ENCODE peak calls at places on chromosomes 6 and 20, in six cellular contexts. Y, W, U, O, E and D are unnamed samples.

GRCh38 chr20:25310268-25310920 is 62.5 kb downstream of the PYGB start:
- ATAC-seq in Y (peak; percentile 96), W (peak; percentile 97), U (peak; percentile 87), O (peak; percentile 98), E (peak; percentile 91), D (peak; percentile 87)

GRCh38 chr6:166969390-166970002 is 13.1 kb upstream of the RNASET2 start:
- ATAC-seq in Y (no peak), W (no peak), U (no peak), O (no peak), E (no peak), D (no peak)

GRCh38 chr6:38725414-38726183 is 10.5 kb downstream of the DNAH8 start:
- ATAC-seq in Y (no peak), W (peak; percentile 71), U (no peak), O (no peak), E (no peak), D (no peak)

GRCh38 chr6:168054663-168055560 is 24.1 kb downstream of the FRMD1 start:
- ATAC-seq in Y (no peak), W (no peak), U (no peak), O (no peak), E (no peak), D (no peak)

GRCh38 chr6:66861007-66861541 is 1154.0 kb upstream of the EYS start:
- ATAC-seq in Y (no peak), W (no peak), U (no peak), O (no peak), E (no peak), D (no peak)

GRCh38 chr6:111871207-111871606 is 2.0 kb downstream of the FYN start:
- ATAC-seq in Y (no peak), W (peak; percentile 29), U (no peak), O (no peak), E (no peak), D (no peak)

GRCh38 chr6:45507156-45507555 is 129.4 kb upstream of the SUPT3H start:
- ATAC-seq in Y (no peak), W (no peak), U (no peak), O (no peak), E (no peak), D (no peak)

GRCh38 chr6:7246401-7247178 is 66.4 kb downstream of the SSR1 start:
- ATAC-seq in Y (no peak), W (no peak), U (no peak), O (no peak), E (no peak), D (no peak)

GRCh38 chr6:10478187-10479040 is 42.7 kb upstream of the GCNT2 start:
- ATAC-seq in Y (peak; percentile 67), W (peak; percentile 87), U (peak; percentile 76), O (peak; percentile 88), E (peak; percentile 50), D (no peak)

GRCh38 chr6:152391179-152391880 is 245.8 kb downstream of the SYNE1 start:
- ATAC-seq in Y (no peak), W (no peak), U (no peak), O (no peak), E (no peak), D (no peak)

GRCh38 chr6:144460224-144461095 is 175.3 kb downstream of the UTRN start:
- ATAC-seq in Y (peak; percentile 40), W (peak; percentile 91), U (no peak), O (no peak), E (no peak), D (no peak)

GRCh38 chr6:13868236-13868635 is 53.9 kb upstream of the MCUR1 start:
- ATAC-seq in Y (no peak), W (no peak), U (no peak), O (no peak), E (no peak), D (no peak)

GRCh38 chr6:53250761-53251672 is 97.7 kb downstream of the ELOVL5 start:
- ATAC-seq in Y (no peak), W (no peak), U (no peak), O (no peak), E (no peak), D (no peak)

GRCh38 chr20:5127204-5127858 is 523 bp downstream of the CDS2 start:
- ATAC-seq in Y (peak; percentile 63), W (peak; percentile 73), U (peak; percentile 63), O (peak; percentile 53), E (peak; percentile 27), D (no peak)

GRCh38 chr6:99608886-99609482 is 2.4 kb downstream of the PRDM13 start:
- ATAC-seq in Y (no peak), W (no peak), U (no peak), O (no peak), E (no peak), D (no peak)

GRCh38 chr6:9159051-9159450 is 723.7 kb upstream of the SLC35B3 start:
- ATAC-seq in Y (no peak), W (no peak), U (no peak), O (no peak), E (no peak), D (no peak)

GRCh38 chr6:168081858-168082546 is 3.0 kb upstream of the FRMD1 start:
- ATAC-seq in Y (no peak), W (no peak), U (no peak), O (no peak), E (no peak), D (no peak)

GRCh38 chr6:11828185-11828897 is 49.7 kb upstream of the ADTRP start:
- ATAC-seq in Y (no peak), W (peak; percentile 31), U (no peak), O (no peak), E (no peak), D (no peak)

GRCh38 chr20:63522091-63522868 is 1.7 kb downstream of the PPDPF start:
- ATAC-seq in Y (no peak), W (no peak), U (no peak), O (no peak), E (no peak), D (no peak)

GRCh38 chr20:5430670-5431069 is 113.9 kb upstream of the PROKR2 start:
- ATAC-seq in Y (no peak), W (no peak), U (no peak), O (no peak), E (no peak), D (no peak)

GRCh38 chr6:148846778-148847761 is 100.2 kb downstream of the UST start:
- ATAC-seq in Y (no peak), W (peak; percentile 63), U (no peak), O (no peak), E (peak; percentile 38), D (peak; percentile 69)

GRCh38 chr20:34260208-34260942 is 19.2 kb downstream of the ASIP start:
- ATAC-seq in Y (no peak), W (no peak), U (peak; percentile 14), O (no peak), E (no peak), D (no peak)

DNA sequence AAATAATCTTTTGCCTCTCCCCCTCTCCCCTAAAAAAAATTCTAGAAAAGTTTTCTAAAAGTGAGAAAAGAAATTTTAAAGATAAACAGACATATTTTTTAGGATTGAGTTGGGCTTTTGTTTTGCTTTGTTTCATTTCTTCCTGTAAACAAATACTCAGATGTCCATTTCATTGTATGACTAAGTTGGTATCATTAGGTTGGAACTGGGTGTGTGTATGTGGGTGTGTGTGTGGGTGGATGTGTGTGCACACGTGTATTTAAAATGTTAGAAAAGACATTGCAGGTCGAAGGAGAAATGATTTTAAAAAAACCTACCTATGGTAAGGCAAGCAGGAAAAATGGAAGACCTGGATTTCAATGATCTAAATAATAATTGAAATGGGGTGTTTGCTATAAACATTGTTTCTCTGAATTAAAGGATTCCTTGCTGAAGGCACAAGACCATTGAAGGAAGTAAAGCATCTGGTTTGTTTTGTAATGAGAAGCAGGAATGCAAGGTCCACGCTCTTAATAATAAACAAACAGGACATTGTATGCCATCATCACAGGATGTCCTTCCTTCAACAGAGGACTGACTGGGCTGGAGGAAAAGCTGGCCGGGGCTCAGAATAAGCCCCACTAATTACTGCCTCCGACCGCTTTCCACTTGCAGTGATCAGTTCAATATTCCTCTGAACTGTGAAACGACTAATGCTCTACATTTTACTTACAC is 1.0 kb upstream of the PRDM1 start:
- ATAC-seq in Y (peak; percentile 51), W (no peak), U (peak; percentile 16), O (no peak), E (no peak), D (no peak)
- TF ChIP-seq CTCF in Y (no peak), W (no peak), U (no peak), O (no peak), E (no peak), D (no peak)

GRCh38 chr20:9838378-9839295 is at the start of gene PAK5:
- ATAC-seq in Y (peak; percentile 96), W (no peak), U (peak; percentile 93), O (no peak), E (peak; percentile 57), D (no peak)
- TF ChIP-seq EP300 in Y (no peak), W (no peak), U (no peak), O (no peak), E (no peak), D (no peak)

GRCh38 chr6:134637847-134638438 is 312.0 kb downstream of the ALDH8A1 start:
- ATAC-seq in Y (no peak), W (no peak), U (no peak), O (no peak), E (no peak), D (no peak)

GRCh38 chr6:134640975-134641429 is 308.9 kb downstream of the ALDH8A1 start:
- ATAC-seq in Y (peak; percentile 96), W (peak; percentile 90), U (peak; percentile 89), O (peak; percentile 95), E (peak; percentile 96), D (peak; percentile 84)

GRCh38 chr6:134642819-134643218 is 307.1 kb downstream of the ALDH8A1 start:
- ATAC-seq in Y (no peak), W (no peak), U (no peak), O (no peak), E (no peak), D (no peak)

GRCh38 chr6:134642217-134642616 is 307.7 kb downstream of the ALDH8A1 start:
- ATAC-seq in Y (no peak), W (no peak), U (no peak), O (no peak), E (no peak), D (no peak)

DNA sequence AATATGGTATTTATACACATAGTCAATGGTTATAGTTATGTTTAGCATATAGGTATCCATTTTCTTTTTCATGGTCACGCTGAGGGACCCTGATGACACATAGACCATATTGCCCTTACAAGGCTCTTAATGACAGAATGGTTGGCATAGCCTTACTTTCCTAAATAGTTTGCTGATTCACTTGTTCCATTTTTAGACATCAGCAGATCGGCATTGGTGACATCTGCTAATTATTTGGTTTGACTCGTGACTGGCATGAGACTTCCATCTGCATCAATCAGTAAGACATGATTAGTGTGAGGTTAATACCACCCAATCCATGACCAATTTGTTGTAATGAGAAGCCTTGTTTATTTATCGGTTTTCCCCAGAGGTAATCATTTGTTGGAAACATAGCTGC is 309.7 kb downstream of the ALDH8A1 start:
- ATAC-seq in Y (no peak), W (no peak), U (no peak), O (no peak), E (no peak), D (no peak)
- H3K27ac ChIP-seq in Y (no peak overlapping the region), W (no peak overlapping the region), U (peak overlapping the region; percentile 80), O (no peak overlapping the region), E (peak overlapping the region; percentile 64), D (no peak overlapping the region)

DNA sequence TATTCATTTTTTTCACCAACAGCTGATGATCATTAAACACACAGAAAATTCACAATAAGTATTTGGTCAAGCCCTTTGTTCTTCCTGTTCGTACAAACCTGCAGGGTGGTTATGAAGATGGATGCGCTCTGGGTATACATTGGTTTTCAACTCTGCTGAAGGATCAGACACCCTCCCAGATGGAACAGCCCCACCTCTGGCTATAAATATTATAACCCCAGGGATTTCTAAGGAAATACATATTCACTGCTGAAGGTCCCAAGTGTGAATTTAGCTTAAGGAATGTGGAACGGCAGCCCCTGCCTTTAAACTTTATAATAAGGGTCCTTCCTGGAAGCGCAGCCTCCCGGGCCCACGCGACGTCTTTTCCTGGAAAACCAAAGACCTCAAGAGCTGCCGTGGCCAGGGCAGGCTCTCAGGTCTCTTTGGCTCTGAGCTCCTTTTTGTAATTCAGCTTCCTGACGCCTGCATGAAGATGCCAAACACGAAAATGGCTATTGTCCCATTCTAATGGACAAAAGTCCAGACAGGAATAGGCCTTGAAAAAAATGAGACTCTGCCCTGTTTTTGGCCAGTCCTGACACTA is 172.4 kb upstream of the SSTR4 start:
- ATAC-seq in Y (no peak), W (no peak), U (peak; percentile 68), O (peak; percentile 68), E (no peak), D (no peak)
- TF ChIP-seq CTCF in Y (no peak), W (no peak), U (no peak), O (peak; percentile 42), E (no peak), D (no peak)